ENCODE peak calls at places on chromosomes 7 and 10, in five cellular contexts. W, J, N, A and B are unnamed samples.

GRCh38 chr10:22333167-22333566 is 12.1 kb upstream of the SPAG6 start:
- DNase-seq in W (no peak), J (no peak), N (no peak), A (no peak), B (no peak)

GRCh38 chr7:67610897-67611296 is 614.3 kb downstream of the TYW1 start:
- DNase-seq in W (no peak), J (no peak), N (no peak), A (no peak), B (no peak)

GRCh38 chr7:12686894-12687212 is 580 bp upstream of the ARL4A start:
- DNase-seq in W (no peak), J (no peak), N (peak; percentile 63), A (no peak), B (no peak)

GRCh38 chr7:3370068-3370704 is 69.1 kb downstream of the SDK1 start:
- DNase-seq in W (no peak), J (no peak), N (no peak), A (no peak), B (no peak)

GRCh38 chr10:97412891-97413304 is 11.8 kb upstream of the RRP12 start:
- DNase-seq in W (peak; percentile 52), J (no peak), N (no peak), A (no peak), B (peak; percentile 51)

GRCh38 chr7:105377903-105378302 is 10.8 kb downstream of the SRPK2 start:
- DNase-seq in W (no peak), J (no peak), N (peak; percentile 19), A (no peak), B (no peak)

GRCh38 chr7:38398725-38399321 is 125.4 kb upstream of the TARP start:
- DNase-seq in W (peak; percentile 21), J (peak; percentile 59), N (peak; percentile 58), A (no peak), B (peak; percentile 33)

GRCh38 chr10:131844546-131845084 is 56.2 kb upstream of the PPP2R2D start:
- DNase-seq in W (no peak), J (peak; percentile 22), N (no peak), A (no peak), B (no peak)

GRCh38 chr7:80517177-80517804 is 5.4 kb upstream of the GNAT3 start:
- DNase-seq in W (no peak), J (no peak), N (no peak), A (no peak), B (no peak)

GRCh38 chr10:78515037-78515872 is 481.6 kb downstream of the RPS24 start:
- DNase-seq in W (no peak), J (peak; percentile 32), N (no peak), A (no peak), B (no peak)

GRCh38 chr10:116868722-116869121 is 19.4 kb downstream of the ENO4 start:
- DNase-seq in W (no peak), J (no peak), N (no peak), A (no peak), B (no peak)

GRCh38 chr7:57176928-57177635 is 44.8 kb upstream of the ZNF479 start:
- DNase-seq in W (no peak), J (no peak), N (no peak), A (no peak), B (no peak)

GRCh38 chr7:106064836-106065559 is 47.1 kb downstream of the SYPL1 start:
- DNase-seq in W (peak; percentile 78), J (no peak), N (peak; percentile 44), A (no peak), B (peak; percentile 82)

GRCh38 chr7:36207451-36208291 is 54.6 kb downstream of the EEPD1 start:
- DNase-seq in W (peak; percentile 39), J (no peak), N (no peak), A (no peak), B (no peak)

GRCh38 chr10:18229839-18230238 is 89.6 kb downstream of the CACNB2 start:
- DNase-seq in W (no peak), J (no peak), N (no peak), A (no peak), B (no peak)

GRCh38 chr7:70752794-70753241 is 379.1 kb upstream of the GALNT17 start:
- DNase-seq in W (peak; percentile 29), J (peak; percentile 20), N (no peak), A (no peak), B (no peak)

GRCh38 chr10:79243211-79244067 is 103.8 kb upstream of the PPIF start:
- DNase-seq in W (no peak), J (peak; percentile 73), N (no peak), A (no peak), B (no peak)

GRCh38 chr10:80324086-80324485 is 32.5 kb downstream of the DYDC1 start:
- DNase-seq in W (no peak), J (no peak), N (no peak), A (no peak), B (no peak)

GRCh38 chr10:78807504-78808202 is 261.1 kb upstream of the ZMIZ1 start:
- DNase-seq in W (no peak), J (no peak), N (no peak), A (no peak), B (no peak)

GRCh38 chr7:121401896-121402295 is 5.8 kb upstream of the FAM3C start:
- DNase-seq in W (no peak), J (no peak), N (no peak), A (no peak), B (no peak)

GRCh38 chr7:95577137-95577536 is 19.2 kb downstream of the PDK4 start:
- DNase-seq in W (no peak), J (peak; percentile 45), N (no peak), A (no peak), B (no peak)

GRCh38 chr7:124992881-124993562 is 63.4 kb upstream of the POT1 start:
- DNase-seq in W (no peak), J (no peak), N (peak; percentile 27), A (no peak), B (no peak)

GRCh38 chr7:1218541-1219165 is 14.0 kb upstream of the UNCX start:
- DNase-seq in W (no peak), J (peak; percentile 46), N (no peak), A (no peak), B (no peak)

GRCh38 chr7:1223196-1224092 is 9.2 kb upstream of the UNCX start:
- DNase-seq in W (peak; percentile 10), J (peak; percentile 59), N (no peak), A (no peak), B (no peak)

GRCh38 chr7:1220958-1221745 is 11.5 kb upstream of the UNCX start:
- DNase-seq in W (no peak), J (peak; percentile 40), N (no peak), A (no peak), B (no peak)

GRCh38 chr7:1220000-1220726 is 12.5 kb upstream of the UNCX start:
- DNase-seq in W (no peak), J (no peak), N (no peak), A (no peak), B (no peak)

DNA sequence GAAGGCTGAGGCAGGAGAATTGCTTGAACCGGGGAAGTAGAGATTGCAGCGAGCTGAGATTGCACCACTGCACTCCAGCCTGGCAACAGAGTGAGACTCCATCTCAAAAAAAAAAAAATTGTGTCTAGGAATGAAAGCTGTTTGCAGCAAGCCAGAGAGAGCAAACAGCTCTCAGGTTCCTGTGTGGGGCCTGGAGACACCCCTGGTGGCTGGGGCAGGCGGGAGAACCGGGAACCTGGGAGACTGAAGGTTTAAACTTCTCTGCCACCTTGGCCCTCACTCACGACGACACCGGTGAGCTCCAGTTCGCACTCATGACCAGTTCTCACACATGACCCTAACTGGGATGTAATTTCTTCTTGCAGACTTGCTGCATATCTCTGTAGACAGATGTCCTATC is 13.2 kb upstream of the UNCX start:
- DNase-seq in W (no peak), J (peak; percentile 43), N (no peak), A (no peak), B (no peak)
- H3K27me3 ChIP-seq in W (peaks cover 68% of the 10 kb centered on the region), J (peaks cover 42% of the 10 kb centered on the region), N (peaks cover 43% of the 10 kb centered on the region), A (no peaks in the 10 kb centered on the region), B (no peaks in the 10 kb centered on the region)

DNA sequence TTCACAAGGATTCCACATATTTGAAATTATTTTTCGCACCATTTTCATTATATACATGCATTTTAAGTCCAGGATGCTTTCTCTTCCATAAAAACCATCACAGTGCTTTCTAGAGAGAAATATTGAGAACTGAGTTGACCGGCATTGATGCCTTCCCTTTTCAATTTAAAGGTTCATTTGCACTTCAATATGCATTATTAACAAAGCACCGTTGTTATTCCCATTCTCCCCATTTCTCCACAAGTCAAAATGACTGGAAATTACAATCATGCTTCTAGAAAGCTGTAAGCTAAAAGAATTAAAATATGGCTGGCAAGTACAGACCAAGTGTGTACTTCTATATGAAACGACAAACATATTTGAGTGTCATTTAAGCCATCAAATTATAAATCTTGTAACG is 219.5 kb downstream of the FANK1 start:
- DNase-seq in W (no peak), J (no peak), N (no peak), A (no peak), B (no peak)
- TF ChIP-seq EZH2 in W (no peak), J (no peak), N (no peak), A (no peak), B (no peak)

DNA sequence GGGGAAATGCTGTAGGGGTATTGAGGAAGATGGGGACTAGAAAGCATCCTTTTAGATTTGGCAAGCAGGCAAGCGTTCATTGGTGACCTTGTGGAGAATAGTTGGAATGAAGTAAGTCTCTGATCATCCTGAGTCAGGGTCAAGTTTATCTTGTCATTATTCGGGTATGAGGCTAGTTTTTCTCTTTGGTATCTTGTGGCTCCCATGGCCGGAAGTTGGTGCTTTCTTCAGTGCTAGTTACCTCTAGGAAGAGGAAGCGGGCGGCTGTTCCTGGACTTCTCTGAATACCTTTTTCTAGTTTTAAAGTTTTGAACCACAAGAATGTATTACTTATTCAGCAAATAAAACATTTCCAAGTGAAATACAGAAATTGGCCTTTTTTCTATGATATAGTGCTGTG is 9.2 kb downstream of the CREM start:
- DNase-seq in W (no peak), J (no peak), N (no peak), A (no peak), B (no peak)
- TF ChIP-seq ATF3 in W (no peak), J (no peak), N (no peak), A (no peak), B (no peak)

DNA sequence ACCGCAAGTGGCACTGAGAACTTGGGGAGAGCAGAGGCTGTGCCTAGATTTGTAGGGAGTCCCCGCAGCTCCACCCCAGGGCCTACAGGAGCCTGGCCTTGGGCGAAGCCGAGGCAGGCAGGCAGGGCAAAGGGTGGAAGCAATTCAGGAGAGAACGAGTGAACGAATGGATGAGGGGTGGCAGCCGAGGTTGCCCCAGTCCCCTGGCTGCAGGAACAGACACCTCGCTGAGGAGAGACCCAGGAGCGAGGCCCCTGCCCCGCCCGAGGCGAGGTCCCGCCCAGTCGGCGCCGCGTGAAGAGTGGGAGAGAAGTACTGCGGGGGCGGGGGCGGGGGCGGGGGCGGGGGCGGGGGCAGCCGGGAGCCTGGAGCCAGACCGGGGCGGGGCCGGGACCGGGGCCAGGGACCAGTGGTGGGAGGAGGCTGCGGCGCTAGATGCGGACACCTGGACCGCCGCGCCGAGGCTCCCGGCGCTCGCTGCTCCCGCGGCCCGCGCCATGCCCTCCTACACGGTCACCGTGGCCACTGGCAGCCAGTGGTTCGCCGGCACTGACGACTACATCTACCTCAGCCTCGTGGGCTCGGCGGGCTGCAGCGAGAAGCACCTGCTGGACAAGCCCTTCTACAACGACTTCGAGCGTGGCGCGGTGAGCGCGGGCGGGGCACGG is at the start of gene ALOX5:
- DNase-seq in W (no peak), J (peak; percentile 78), N (peak; percentile 97), A (no peak), B (no peak)
- H3K27me3 ChIP-seq in W (peaks cover 46% of the 10 kb centered on the region), J (peaks cover 42% of the 10 kb centered on the region), N (no peaks in the 10 kb centered on the region), A (no peaks in the 10 kb centered on the region), B (peaks cover 49% of the 10 kb centered on the region)